ENCODE peak calls at places on chromosomes 13 and 19, in four cellular contexts. One of them, this sample, is unnamed.

GRCh38 chr19:4370418-4371041 is 27.2 kb downstream of the MPND start:
- DNase-seq in GM12878: no peak
- DNase-seq in GM12891: no peak
- DNase-seq in K562: no peak
- DNase-seq in this sample: no peak

GRCh38 chr13:50410921-50411712 is 395.9 kb downstream of the KCNRG start:
- DNase-seq in GM12878: no peak
- DNase-seq in GM12891: no peak
- DNase-seq in K562: peak
- DNase-seq in this sample: no peak

GRCh38 chr19:15367439-15367838 is 12.1 kb downstream of the AKAP8 start:
- DNase-seq in GM12878: no peak
- DNase-seq in GM12891: no peak
- DNase-seq in K562: no peak
- DNase-seq in this sample: no peak

GRCh38 chr19:40489882-40490230 is 23.1 kb downstream of the SPTBN4 start:
- DNase-seq in GM12878: no peak
- DNase-seq in GM12891: no peak
- DNase-seq in K562: no peak
- DNase-seq in this sample: no peak

GRCh38 chr13:24452044-24452443 is 60.5 kb downstream of the PARP4 start:
- DNase-seq in GM12878: no peak
- DNase-seq in GM12891: no peak
- DNase-seq in K562: no peak
- DNase-seq in this sample: no peak

GRCh38 chr13:101757446-101758039 is 305.1 kb downstream of the ITGBL1 start:
- DNase-seq in GM12878: no peak
- DNase-seq in GM12891: peak
- DNase-seq in K562: no peak
- DNase-seq in this sample: no peak

GRCh38 chr13:30047154-30047874 is 196.9 kb upstream of the UBL3 start:
- DNase-seq in GM12878: no peak
- DNase-seq in GM12891: no peak
- DNase-seq in K562: no peak
- DNase-seq in this sample: peak

GRCh38 chr13:48531416-48532145 is 1.3 kb downstream of the RCBTB2 start:
- DNase-seq in GM12878: peak
- DNase-seq in GM12891: no peak
- DNase-seq in K562: no peak
- DNase-seq in this sample: peak

GRCh38 chr13:114021464-114022308 is 47.8 kb upstream of the C13orf46 start:
- DNase-seq in GM12878: no peak
- DNase-seq in GM12891: no peak
- DNase-seq in K562: no peak
- DNase-seq in this sample: no peak

GRCh38 chr13:111623170-111623569 is 302.7 kb downstream of the TEX29 start:
- DNase-seq in GM12878: no peak
- DNase-seq in GM12891: no peak
- DNase-seq in K562: no peak
- DNase-seq in this sample: no peak

GRCh38 chr19:52962394-52963228 is at the start of gene ZNF816:
- DNase-seq in GM12878: peak
- DNase-seq in GM12891: peak
- DNase-seq in K562: peak
- DNase-seq in this sample: peak

GRCh38 chr19:4445963-4446668 is 11.5 kb downstream of the UBXN6 start:
- DNase-seq in GM12878: no peak
- DNase-seq in GM12891: peak
- DNase-seq in K562: peak
- DNase-seq in this sample: no peak

GRCh38 chr13:28495586-28496564 is 947 bp upstream of the FLT1 start:
- DNase-seq in GM12878: no peak
- DNase-seq in GM12891: peak
- DNase-seq in K562: no peak
- DNase-seq in this sample: peak

GRCh38 chr13:33313504-33313903 is 27.9 kb upstream of the STARD13 start:
- DNase-seq in GM12878: no peak
- DNase-seq in GM12891: no peak
- DNase-seq in K562: no peak
- DNase-seq in this sample: no peak

GRCh38 chr19:17475541-17476115 is 5.3 kb downstream of the SLC27A1 start:
- DNase-seq in GM12878: no peak
- DNase-seq in GM12891: no peak
- DNase-seq in K562: no peak
- DNase-seq in this sample: no peak

GRCh38 chr19:57068921-57069697 is 50.7 kb upstream of the USP29 start:
- DNase-seq in GM12878: no peak
- DNase-seq in GM12891: no peak
- DNase-seq in K562: peak
- DNase-seq in this sample: no peak

GRCh38 chr19:3443840-3444694 is 36.3 kb downstream of the SMIM24 start:
- DNase-seq in GM12878: no peak
- DNase-seq in GM12891: no peak
- DNase-seq in K562: no peak
- DNase-seq in this sample: no peak

GRCh38 chr19:30525383-30525782 is 153.2 kb downstream of the ZNF536 start:
- DNase-seq in GM12878: no peak
- DNase-seq in GM12891: no peak
- DNase-seq in K562: no peak
- DNase-seq in this sample: no peak

GRCh38 chr19:15113245-15114152 is 6.3 kb downstream of the SYDE1 start:
- DNase-seq in GM12878: no peak
- DNase-seq in GM12891: no peak
- DNase-seq in K562: no peak
- DNase-seq in this sample: no peak

GRCh38 chr19:30330266-30330665 is 41.9 kb upstream of the ZNF536 start:
- DNase-seq in GM12878: no peak
- DNase-seq in GM12891: no peak
- DNase-seq in K562: no peak
- DNase-seq in this sample: no peak

GRCh38 chr19:13929340-13929739 is 8.9 kb downstream of the PODNL1 start:
- DNase-seq in GM12878: no peak
- DNase-seq in GM12891: no peak
- DNase-seq in K562: peak
- DNase-seq in this sample: no peak

GRCh38 chr19:46890423-46891170 is 29.8 kb downstream of the ARHGAP35 start:
- DNase-seq in GM12878: no peak
- DNase-seq in GM12891: no peak
- DNase-seq in K562: no peak
- DNase-seq in this sample: no peak

GRCh38 chr19:14089662-14090508 is 666 bp downstream of the SAMD1 start:
- DNase-seq in GM12878: no peak
- DNase-seq in GM12891: peak
- DNase-seq in K562: peak
- DNase-seq in this sample: no peak

GRCh38 chr13:94454906-94455305 is 24.6 kb downstream of the DCT start:
- DNase-seq in GM12878: no peak
- DNase-seq in GM12891: no peak
- DNase-seq in K562: no peak
- DNase-seq in this sample: no peak

GRCh38 chr19:6590458-6591319 is at the start of gene CD70:
- DNase-seq in GM12878: peak
- DNase-seq in GM12891: peak
- DNase-seq in K562: no peak
- DNase-seq in this sample: no peak

GRCh38 chr19:8835446-8835845 is 3.3 kb downstream of the MBD3L1 start:
- DNase-seq in GM12878: no peak
- DNase-seq in GM12891: no peak
- DNase-seq in K562: no peak
- DNase-seq in this sample: no peak
- TF ChIP-seq SPI1 in GM12878: no peak
- TF ChIP-seq SPI1 in GM12891: no peak
- TF ChIP-seq SPI1 in K562: no peak
- TF ChIP-seq SPI1 in this sample: peak

DNA sequence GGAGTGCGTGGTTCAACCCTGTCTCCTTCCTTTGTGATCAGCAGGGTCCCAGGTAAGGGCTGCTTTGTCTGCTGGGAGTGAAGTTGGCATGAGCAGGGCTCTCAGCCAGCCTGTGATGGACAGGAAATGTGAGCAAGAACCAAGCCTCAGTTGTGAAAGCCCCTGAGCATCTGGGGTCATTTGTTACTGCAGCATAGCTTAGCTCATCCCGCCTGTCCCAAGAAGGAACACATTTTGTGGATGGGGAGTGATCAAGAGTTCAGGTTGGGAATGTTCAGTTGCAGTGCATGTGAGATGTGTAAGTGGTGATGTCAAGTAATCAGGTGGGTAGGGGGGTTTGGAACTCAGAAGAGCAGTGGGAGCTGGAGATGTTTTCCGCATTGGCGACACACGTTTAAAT is 152.4 kb downstream of the DPF1 start:
- DNase-seq in GM12878: no peak
- DNase-seq in GM12891: no peak
- DNase-seq in K562: no peak
- DNase-seq in this sample: no peak
- TF ChIP-seq SPI1 in GM12878: no peak
- TF ChIP-seq SPI1 in GM12891: no peak
- TF ChIP-seq SPI1 in K562: no peak
- TF ChIP-seq SPI1 in this sample: no peak

GRCh38 chr13:76503756-76504155 is 382.4 kb downstream of the KCTD12 start:
- DNase-seq in GM12878: no peak
- DNase-seq in GM12891: no peak
- DNase-seq in K562: no peak
- DNase-seq in this sample: no peak
- TF ChIP-seq SPI1 in GM12878: no peak
- TF ChIP-seq SPI1 in GM12891: no peak
- TF ChIP-seq SPI1 in K562: no peak
- TF ChIP-seq SPI1 in this sample: no peak

GRCh38 chr13:26449063-26449848 is 108.2 kb upstream of the WASF3 start:
- DNase-seq in GM12878: no peak
- DNase-seq in GM12891: no peak
- DNase-seq in K562: no peak
- DNase-seq in this sample: no peak
- TF ChIP-seq SPI1 in GM12878: no peak
- TF ChIP-seq SPI1 in GM12891: no peak
- TF ChIP-seq SPI1 in K562: no peak
- TF ChIP-seq SPI1 in this sample: no peak

DNA sequence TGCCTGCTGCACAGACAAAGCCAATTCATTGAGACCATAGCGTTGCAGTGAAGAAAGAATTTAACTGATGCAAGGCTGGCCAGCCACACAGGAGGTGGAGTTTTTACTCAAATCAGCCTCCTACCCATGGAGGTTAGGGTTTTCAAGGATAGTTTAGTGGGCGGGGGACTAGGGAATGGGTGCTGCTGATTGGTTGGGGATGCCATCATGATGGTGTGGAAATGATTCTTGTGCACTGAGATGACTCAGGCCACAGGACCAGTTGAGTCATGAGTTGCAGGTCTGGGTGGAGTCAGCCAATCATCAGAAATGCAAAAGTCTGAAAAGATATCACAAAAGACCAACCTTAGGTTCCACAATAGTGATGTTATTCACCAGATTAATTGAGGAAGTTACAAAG is 359.6 kb downstream of the FOXO1 start:
- DNase-seq in GM12878: no peak
- DNase-seq in GM12891: no peak
- DNase-seq in K562: no peak
- DNase-seq in this sample: no peak
- TF ChIP-seq SPI1 in GM12878: no peak
- TF ChIP-seq SPI1 in GM12891: no peak
- TF ChIP-seq SPI1 in K562: no peak
- TF ChIP-seq SPI1 in this sample: no peak

This sample was measured in HL-60.